ENCODE peak calls at places on chromosomes 16 and 17, in five cellular contexts. S is colonic mucosa; W is lower lobe of right lung; U is CD8-positive, alpha-beta memory T cell; B is SK-N-SH. Z is an unnamed sample.

GRCh38 chr16:86227041-86227440 is 283.3 kb upstream of the FOXF1 start:
- DNase-seq in B (no peak), S (no peak), U (no peak), W (no peak), Z (no peak)

GRCh38 chr17:17500999-17501605 is 4.9 kb upstream of the RASD1 start:
- DNase-seq in U (no peak), W (no peak), S (peak; percentile 64), B (no peak), Z (no peak)

GRCh38 chr16:72270531-72270930 is 98.6 kb upstream of the PMFBP1 start:
- DNase-seq in S (peak; percentile 57), U (no peak), W (no peak), B (no peak), Z (peak; percentile 62)

GRCh38 chr16:28826141-28826540 is 3.3 kb downstream of the ATXN2L start:
- DNase-seq in U (no peak), B (no peak), S (no peak), W (no peak), Z (no peak)

GRCh38 chr16:3164121-3164991 is 23.6 kb upstream of the OR1F1 start:
- DNase-seq in W (peak; percentile 37), B (no peak), U (no peak), S (no peak), Z (no peak)

GRCh38 chr17:81976332-81977210 is 858 bp upstream of the ASPSCR1 start:
- DNase-seq in B (no peak), U (no peak), S (peak; percentile 57), W (peak; percentile 76), Z (peak; percentile 65)

GRCh38 chr17:48024149-48025039 is 13.2 kb downstream of the COPZ2 start:
- DNase-seq in W (peak; percentile 88), U (peak; percentile 35), B (no peak), S (peak; percentile 84), Z (peak; percentile 74)

GRCh38 chr16:19175492-19176262 is 7.6 kb downstream of the SYT17 start:
- DNase-seq in U (no peak), W (no peak), S (no peak), B (no peak), Z (no peak)

GRCh38 chr17:80675451-80676095 is 130.9 kb downstream of the RPTOR start:
- DNase-seq in S (no peak), U (no peak), W (no peak), B (no peak), Z (no peak)

GRCh38 chr17:82927661-82928601 is 88.1 kb upstream of the ZNF750 start:
- DNase-seq in W (peak; percentile 42), B (no peak), S (no peak), U (no peak), Z (no peak)

GRCh38 chr16:85300451-85300968 is 188.2 kb upstream of the CIBAR2 start:
- DNase-seq in W (no peak), B (no peak), S (no peak), U (no peak), Z (no peak)

GRCh38 chr17:28910534-28910933 is 7.7 kb upstream of the DHRS13 start:
- DNase-seq in B (no peak), U (no peak), S (no peak), W (no peak), Z (no peak)

GRCh38 chr17:7186241-7186640 is 7.1 kb upstream of the ASGR1 start:
- DNase-seq in W (peak; percentile 15), B (no peak), S (no peak), U (no peak), Z (no peak)

GRCh38 chr17:50053654-50053960 is 2.3 kb upstream of the ITGA3 start:
- DNase-seq in S (no peak), W (no peak), B (no peak), U (no peak), Z (no peak)
- H3K4me1 ChIP-seq in S (peaks cover 9% of the 10 kb centered on the region), W (peaks cover 65% of the 10 kb centered on the region), B (peaks cover 64% of the 10 kb centered on the region), U (peaks cover 10% of the 10 kb centered on the region), Z (peaks cover 48% of the 10 kb centered on the region)

GRCh38 chr17:76869209-76869877 is 1.1 kb downstream of the MGAT5B start:
- DNase-seq in W (no peak), U (no peak), B (peak; percentile 90), S (no peak), Z (no peak)
- H3K4me3 ChIP-seq in W (peak overlapping the region; percentile 42), U (no peak overlapping the region), B (peak overlapping the region; percentile 74), S (no peak overlapping the region), Z (peak overlapping the region; percentile 44)

DNA sequence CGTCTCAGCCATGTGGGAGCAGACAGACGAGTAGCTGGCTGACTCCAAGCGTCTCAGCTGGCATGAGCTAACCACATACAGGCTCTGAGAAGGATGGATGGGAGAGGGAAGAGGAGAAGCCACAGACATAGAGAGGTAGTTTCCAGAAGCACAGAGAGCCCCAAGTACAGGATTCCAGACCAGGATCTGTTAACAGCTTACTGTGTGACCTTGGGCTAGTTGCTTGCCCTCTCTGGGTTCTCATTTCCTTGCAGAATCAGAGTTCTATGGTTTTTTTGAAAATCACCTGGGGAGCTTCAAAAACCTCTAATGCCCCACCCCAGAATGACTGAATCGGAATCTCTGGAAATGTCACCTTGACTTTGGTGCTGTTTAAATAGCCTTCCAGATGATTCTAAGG is 60.2 kb downstream of the ABCC6 start:
- DNase-seq in B (no peak), U (no peak), S (no peak), W (no peak), Z (no peak)
- H3K9me3 ChIP-seq in B (no peaks in the 10 kb centered on the region), U (peaks cover 7% of the 10 kb centered on the region), S (no peaks in the 10 kb centered on the region), W (peaks cover 7% of the 10 kb centered on the region), Z (no peaks in the 10 kb centered on the region)

GRCh38 chr17:46147167-46147749 is 46.0 kb downstream of the KANSL1 start:
- DNase-seq in S (no peak), B (no peak), U (no peak), W (no peak), Z (no peak)

GRCh38 chr17:46140645-46141197 is 52.5 kb downstream of the KANSL1 start:
- DNase-seq in W (no peak), U (no peak), S (no peak), B (no peak), Z (no peak)

GRCh38 chr17:46141645-46142044 is 51.6 kb downstream of the KANSL1 start:
- DNase-seq in S (no peak), B (no peak), U (no peak), W (no peak), Z (no peak)

GRCh38 chr17:46143827-46144236 is 49.4 kb downstream of the KANSL1 start:
- DNase-seq in U (no peak), S (no peak), W (no peak), B (no peak), Z (no peak)

GRCh38 chr17:46144246-46144645 is 49.0 kb downstream of the KANSL1 start:
- DNase-seq in W (no peak), U (no peak), S (no peak), B (no peak), Z (no peak)
- H3K4me1 ChIP-seq in W (peaks cover 70% of the 10 kb centered on the region), U (peaks cover 94% of the 10 kb centered on the region), S (peaks cover 8% of the 10 kb centered on the region), B (no peaks in the 10 kb centered on the region), Z (peaks cover 8% of the 10 kb centered on the region)

GRCh38 chr17:39595928-39596327 is 11.8 kb downstream of the NEUROD2 start:
- DNase-seq in W (no peak), S (no peak), B (no peak), U (no peak), Z (no peak)
- H3K4me3 ChIP-seq in W (no peak overlapping the region), S (no peak overlapping the region), B (no peak overlapping the region), U (no peak overlapping the region), Z (no peak overlapping the region)

DNA sequence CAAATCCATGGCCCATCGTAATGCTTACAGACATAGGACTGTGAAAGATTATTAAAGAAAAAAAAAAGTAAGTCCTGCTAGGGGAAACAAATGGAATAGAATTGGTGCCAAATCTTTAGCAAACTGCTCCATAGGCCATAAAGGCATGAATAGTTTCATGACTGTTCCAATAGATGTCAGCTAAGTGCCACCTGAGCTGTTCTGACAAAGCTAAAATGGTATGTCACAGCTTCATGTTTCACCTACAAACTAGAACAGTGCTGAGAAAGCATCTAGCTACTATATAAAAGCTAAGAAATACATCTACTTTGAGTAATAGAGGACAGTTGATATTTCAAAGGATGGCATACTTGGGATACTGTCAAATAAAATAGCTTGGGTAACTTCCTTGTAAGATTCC is 771.6 kb upstream of the CA10 start:
- DNase-seq in U (no peak), W (no peak), S (no peak), B (no peak), Z (no peak)
- H3K9me3 ChIP-seq in U (no peaks in the 10 kb centered on the region), W (no peaks in the 10 kb centered on the region), S (no peaks in the 10 kb centered on the region), B (no peaks in the 10 kb centered on the region), Z (no peaks in the 10 kb centered on the region)

DNA sequence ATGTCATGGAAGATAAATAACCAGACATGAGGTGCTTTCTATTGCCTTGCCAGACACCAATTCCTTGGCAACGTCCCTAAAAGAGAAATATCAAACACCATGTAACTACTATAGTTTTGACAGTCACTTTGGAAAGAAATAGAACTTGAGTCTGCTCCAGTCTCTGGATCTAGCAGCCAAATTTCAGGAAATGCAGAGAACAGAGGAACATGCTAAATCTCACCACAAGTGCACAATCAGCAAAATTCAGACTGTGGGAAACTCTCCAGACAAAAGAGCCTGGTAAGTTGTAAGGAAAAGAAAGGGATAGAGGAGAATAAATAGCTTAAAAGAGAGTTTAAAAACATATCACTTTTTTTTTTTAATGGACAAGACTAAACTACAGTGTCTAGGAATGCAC is 28.4 kb upstream of the TANC2 start:
- DNase-seq in B (no peak), S (no peak), U (no peak), W (no peak), Z (no peak)
- H3K4me1 ChIP-seq in B (peaks cover 2% of the 10 kb centered on the region), S (no peaks in the 10 kb centered on the region), U (no peaks in the 10 kb centered on the region), W (no peaks in the 10 kb centered on the region), Z (no peaks in the 10 kb centered on the region)

Z was measured in Caco-2.